ENCODE peak calls at places on chromosomes 4 and X, in ten cellular contexts. P, D, J, O, B, E, K, H, F and G are unnamed samples.

GRCh38 chr4:26022346-26022891 is 108.4 kb downstream of the SMIM20 start:
- DNase-seq in K (no peak), B (peak), F (peak), E (no peak), P (no peak), H (peak), J (no peak), D (no peak), O (no peak), G (no peak)

GRCh38 chrX:38732866-38733265 is 68.4 kb upstream of the MID1IP1 start:
- DNase-seq in B (no peak), P (no peak), O (no peak), K (no peak), F (no peak), D (no peak), E (no peak), J (no peak), H (no peak), G (no peak)

GRCh38 chrX:41180194-41180902 is 95.1 kb downstream of the USP9X start:
- DNase-seq in J (no peak), F (peak), B (peak), P (peak), D (peak), O (peak), K (peak), E (no peak), H (no peak), G (peak)

GRCh38 chr4:76588268-76588667 is 153.2 kb downstream of the SHROOM3 start:
- DNase-seq in E (no peak), P (no peak), H (no peak), K (no peak), O (no peak), J (no peak), B (no peak), F (no peak), D (peak), G (no peak)

GRCh38 chr4:38572798-38573197 is 91.2 kb upstream of the KLF3 start:
- DNase-seq in F (no peak), K (no peak), H (no peak), B (no peak), J (no peak), D (no peak), E (no peak), P (no peak), O (no peak), G (no peak)

GRCh38 chr4:41095973-41096372 is 118.4 kb downstream of the APBB2 start:
- DNase-seq in K (no peak), O (no peak), H (no peak), F (no peak), J (no peak), E (no peak), B (no peak), D (no peak), P (no peak), G (no peak)

GRCh38 chrX:150765782-150766350 is 72.7 kb downstream of the MTMR1 start:
- DNase-seq in J (no peak), H (no peak), K (no peak), O (no peak), E (no peak), F (no peak), P (no peak), D (no peak), B (no peak), G (no peak)

GRCh38 chr4:183674153-183674552 is 15.1 kb downstream of the TRAPPC11 start:
- DNase-seq in H (no peak), K (no peak), E (no peak), F (no peak), O (no peak), J (no peak), P (no peak), D (no peak), B (no peak), G (no peak)

GRCh38 chrX:129636175-129636681 is 18.5 kb downstream of the APLN start:
- DNase-seq in H (no peak), P (no peak), K (peak), O (no peak), B (no peak), F (no peak), D (no peak), J (no peak), E (no peak), G (no peak)

GRCh38 chrX:123171781-123172180 is 12.3 kb upstream of the GRIA3 start:
- DNase-seq in F (peak), J (no peak), E (no peak), B (no peak), P (no peak), O (no peak), K (peak), D (no peak), H (no peak), G (no peak)

GRCh38 chr4:169341490-169341889 is 70.7 kb upstream of the SH3RF1 start:
- DNase-seq in O (no peak), K (no peak), J (no peak), F (no peak), B (no peak), D (no peak), H (no peak), P (no peak), E (no peak), G (no peak)

GRCh38 chr4:165684177-165684870 is 188.7 kb upstream of the TLL1 start:
- DNase-seq in J (no peak), O (no peak), D (no peak), B (no peak), F (no peak), H (no peak), K (no peak), E (no peak), P (no peak), G (no peak)

GRCh38 chrX:141183000-141183399 is 6.1 kb upstream of the LDOC1 start:
- DNase-seq in D (no peak), B (no peak), O (no peak), E (no peak), K (no peak), J (no peak), P (no peak), F (no peak), H (no peak), G (no peak)

GRCh38 chrX:101462892-101463291 is 22.4 kb upstream of the ARMCX4 start:
- DNase-seq in E (no peak), D (peak), K (peak), H (no peak), F (no peak), J (no peak), B (peak), P (no peak), O (no peak), G (no peak)

GRCh38 chr4:6920174-6920573 is 10.5 kb downstream of the TBC1D14 start:
- DNase-seq in K (peak), P (no peak), F (no peak), E (peak), J (no peak), D (no peak), O (no peak), B (no peak), H (no peak), G (no peak)

GRCh38 chrX:353566-354535 is 32.9 kb downstream of the PPP2R3B start:
- DNase-seq in O (no peak), P (no peak), B (no peak), H (no peak), F (no peak), K (no peak), D (no peak), E (peak), J (no peak), G (no peak)

GRCh38 chr4:6771229-6771671 is 11.3 kb upstream of the KIAA0232 start:
- DNase-seq in O (no peak), K (no peak), B (no peak), J (no peak), F (no peak), P (no peak), H (no peak), D (peak), E (peak), G (no peak)

GRCh38 chr4:38308728-38309315 is 348.6 kb downstream of the PTTG2 start:
- DNase-seq in O (no peak), D (no peak), P (no peak), K (no peak), F (no peak), J (no peak), H (no peak), E (no peak), B (no peak), G (no peak)

GRCh38 chr4:188214861-188215260 is 75.6 kb downstream of the TRIML1 start:
- DNase-seq in J (no peak), E (no peak), K (no peak), B (no peak), P (no peak), O (no peak), H (no peak), D (no peak), F (no peak), G (no peak)

GRCh38 chrX:30525732-30526131 is 51.8 kb downstream of the TASL start:
- DNase-seq in E (no peak), B (no peak), F (no peak), J (no peak), P (no peak), O (no peak), K (no peak), H (no peak), D (no peak), G (no peak)

GRCh38 chr4:25477251-25477650 is 100.2 kb downstream of the ANAPC4 start:
- DNase-seq in J (no peak), O (no peak), P (no peak), D (no peak), E (no peak), B (no peak), H (no peak), K (no peak), F (no peak), G (no peak)

GRCh38 chrX:14963447-14964236 is 90.4 kb downstream of the MOSPD2 start:
- DNase-seq in F (no peak), H (no peak), O (no peak), K (no peak), B (no peak), J (no peak), P (no peak), D (no peak), E (no peak), G (no peak)

GRCh38 chr4:5708171-5708828 is at the start of gene EVC2:
- DNase-seq in J (no peak), B (no peak), H (no peak), O (no peak), F (no peak), E (peak), P (peak), D (peak), K (peak), G (no peak)

GRCh38 chr4:189293459-189293858 is 647.2 kb upstream of the FRG1 start:
- DNase-seq in K (no peak), B (no peak), D (no peak), F (no peak), O (no peak), P (no peak), H (no peak), J (no peak), E (no peak), G (no peak)

GRCh38 chr4:111879539-111879938 is 265.7 kb upstream of the FAM241A start:
- DNase-seq in E (no peak), H (no peak), O (no peak), P (no peak), B (no peak), K (no peak), J (no peak), F (no peak), D (no peak), G (no peak)

GRCh38 chr4:7852568-7853185 is 87.0 kb downstream of the AFAP1 start:
- DNase-seq in F (no peak), J (no peak), O (no peak), K (no peak), H (no peak), B (no peak), E (no peak), D (no peak), P (no peak), G (no peak)

GRCh38 chr4:152352645-152353116 is 183.2 kb downstream of the FBXW7 start:
- DNase-seq in O (no peak), F (peak), D (peak), H (no peak), B (peak), P (no peak), J (peak), E (no peak), K (peak), G (peak)